ENCODE peak calls at places on chromosomes 4 and X, in seven cellular contexts. One of them, this sample, is unnamed.

GRCh38 chr4:96455045-96455720 is 615.3 kb downstream of the PDHA2 start:
- DNase-seq in astrocyte of the spinal cord: no peak
- DNase-seq in K562: no peak
- DNase-seq in GM13977: no peak
- DNase-seq in DND-41: no peak
- DNase-seq in stomach: no peak
- DNase-seq in fibroblast of pulmonary artery: no peak
- DNase-seq in this sample: no peak

GRCh38 chr4:122044496-122044895 is 92.6 kb upstream of the TRPC3 start:
- DNase-seq in astrocyte of the spinal cord: no peak
- DNase-seq in K562: no peak
- DNase-seq in GM13977: no peak
- DNase-seq in DND-41: no peak
- DNase-seq in stomach: no peak
- DNase-seq in fibroblast of pulmonary artery: peak; percentile 4
- DNase-seq in this sample: no peak

GRCh38 chrX:37834937-37835336 is 12.4 kb downstream of the DYNLT3 start:
- DNase-seq in astrocyte of the spinal cord: no peak
- DNase-seq in K562: no peak
- DNase-seq in GM13977: no peak
- DNase-seq in DND-41: no peak
- DNase-seq in stomach: no peak
- DNase-seq in fibroblast of pulmonary artery: no peak
- DNase-seq in this sample: no peak

GRCh38 chr4:182307746-182308145 is 64.5 kb downstream of the TENM3 start:
- DNase-seq in astrocyte of the spinal cord: peak; percentile 98
- DNase-seq in K562: no peak
- DNase-seq in GM13977: no peak
- DNase-seq in DND-41: no peak
- DNase-seq in stomach: no peak
- DNase-seq in fibroblast of pulmonary artery: peak; percentile 86
- DNase-seq in this sample: no peak

GRCh38 chr4:1604706-1605205 is 79.4 kb downstream of the FAM53A start:
- DNase-seq in astrocyte of the spinal cord: no peak
- DNase-seq in K562: no peak
- DNase-seq in GM13977: no peak
- DNase-seq in DND-41: no peak
- DNase-seq in stomach: peak; percentile 58
- DNase-seq in fibroblast of pulmonary artery: no peak
- DNase-seq in this sample: no peak

GRCh38 chrX:140317462-140317861 is 187.4 kb downstream of the SOX3 start:
- DNase-seq in astrocyte of the spinal cord: no peak
- DNase-seq in K562: no peak
- DNase-seq in GM13977: no peak
- DNase-seq in DND-41: no peak
- DNase-seq in stomach: no peak
- DNase-seq in fibroblast of pulmonary artery: no peak
- DNase-seq in this sample: no peak

GRCh38 chrX:16826207-16826606 is 39.9 kb downstream of the TXLNG start:
- DNase-seq in astrocyte of the spinal cord: peak; percentile 63
- DNase-seq in K562: peak; percentile 45
- DNase-seq in GM13977: peak; percentile 44
- DNase-seq in DND-41: no peak
- DNase-seq in stomach: no peak
- DNase-seq in fibroblast of pulmonary artery: peak; percentile 68
- DNase-seq in this sample: no peak

GRCh38 chrX:4830880-4831557 is 1117.6 kb upstream of the PRKX start:
- DNase-seq in astrocyte of the spinal cord: peak; percentile 31
- DNase-seq in K562: no peak
- DNase-seq in GM13977: no peak
- DNase-seq in DND-41: no peak
- DNase-seq in stomach: no peak
- DNase-seq in fibroblast of pulmonary artery: no peak
- DNase-seq in this sample: no peak

GRCh38 chr4:1050486-1051213 is 39.2 kb downstream of the FGFRL1 start:
- DNase-seq in astrocyte of the spinal cord: no peak
- DNase-seq in K562: no peak
- DNase-seq in GM13977: no peak
- DNase-seq in DND-41: no peak
- DNase-seq in stomach: peak; percentile 25
- DNase-seq in fibroblast of pulmonary artery: no peak
- DNase-seq in this sample: peak; percentile 84

GRCh38 chr4:176193126-176193525 is 2.3 kb downstream of the SPATA4 start:
- DNase-seq in astrocyte of the spinal cord: peak; percentile 27
- DNase-seq in K562: no peak
- DNase-seq in GM13977: no peak
- DNase-seq in DND-41: no peak
- DNase-seq in stomach: no peak
- DNase-seq in fibroblast of pulmonary artery: peak; percentile 25
- DNase-seq in this sample: no peak

GRCh38 chr4:15378493-15378892 is 49.3 kb upstream of the C1QTNF7 start:
- DNase-seq in astrocyte of the spinal cord: no peak
- DNase-seq in K562: no peak
- DNase-seq in GM13977: no peak
- DNase-seq in DND-41: no peak
- DNase-seq in stomach: no peak
- DNase-seq in fibroblast of pulmonary artery: no peak
- DNase-seq in this sample: no peak

GRCh38 chr4:117134386-117134785 is 49.0 kb upstream of the TRAM1L1 start:
- DNase-seq in astrocyte of the spinal cord: peak; percentile 91
- DNase-seq in K562: peak; percentile 8
- DNase-seq in GM13977: peak; percentile 17
- DNase-seq in DND-41: peak; percentile 64
- DNase-seq in stomach: no peak
- DNase-seq in fibroblast of pulmonary artery: peak; percentile 48
- DNase-seq in this sample: no peak

DNA sequence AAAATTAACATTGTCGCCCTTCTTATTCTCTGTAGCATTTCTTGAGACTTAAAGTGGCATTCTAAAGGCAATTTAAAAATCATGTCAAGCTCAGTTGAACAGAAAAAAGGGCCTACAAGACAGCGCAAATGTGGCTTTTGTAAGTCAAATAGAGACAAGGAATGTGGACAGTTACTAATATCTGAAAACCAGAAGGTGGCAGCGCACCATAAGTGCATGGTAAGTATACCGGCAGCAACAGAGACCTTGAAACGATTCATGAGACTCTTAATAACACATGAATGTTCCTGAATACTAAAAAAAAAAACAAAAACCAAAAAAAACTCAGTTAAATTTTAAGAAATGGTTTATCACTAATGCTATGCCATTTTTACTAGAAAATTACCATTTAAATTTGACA is 82.4 kb upstream of the HPRT1 start:
- DNase-seq in astrocyte of the spinal cord: peak; percentile 43
- DNase-seq in K562: peak; percentile 67
- DNase-seq in GM13977: no peak
- DNase-seq in DND-41: peak; percentile 48
- DNase-seq in stomach: no peak
- DNase-seq in fibroblast of pulmonary artery: peak; percentile 67
- DNase-seq in this sample: no peak
- TF ChIP-seq CTCF in astrocyte of the spinal cord: peak; percentile 40
- TF ChIP-seq CTCF in K562: peak; percentile 50
- TF ChIP-seq CTCF in GM13977: peak; percentile 36
- TF ChIP-seq CTCF in DND-41: peak; percentile 54
- TF ChIP-seq CTCF in stomach: no peak
- TF ChIP-seq CTCF in fibroblast of pulmonary artery: peak; percentile 44
- TF ChIP-seq CTCF in this sample: no peak

DNA sequence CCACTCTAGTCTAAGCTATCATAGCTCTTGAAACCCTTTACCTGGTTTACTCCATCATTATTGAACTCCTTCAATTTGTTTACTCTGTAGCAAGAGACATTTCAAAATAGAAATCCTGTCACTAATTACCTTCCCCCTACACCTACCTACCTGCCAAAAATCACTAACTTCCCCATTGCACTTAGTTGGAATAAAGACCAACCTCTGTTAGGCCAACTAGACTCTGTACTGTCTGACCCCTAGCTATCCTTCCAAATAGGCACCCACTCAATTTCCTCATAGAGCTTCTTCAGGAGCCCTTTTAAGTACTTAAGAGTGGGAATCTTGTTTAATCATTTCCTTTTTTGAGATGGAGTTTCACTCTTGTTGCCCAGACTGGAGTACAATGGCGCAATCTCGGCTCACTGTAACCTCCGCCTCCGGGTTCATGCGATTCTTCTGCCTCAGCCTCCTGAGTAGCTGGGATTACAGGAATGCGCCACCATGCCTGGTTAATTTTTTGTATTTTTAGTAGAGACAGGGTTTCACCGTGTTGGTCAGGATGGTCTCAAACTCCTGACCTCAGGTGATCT is 8.9 kb upstream of the CDKL2 start:
- DNase-seq in astrocyte of the spinal cord: no peak
- DNase-seq in K562: no peak
- DNase-seq in GM13977: no peak
- DNase-seq in DND-41: no peak
- DNase-seq in stomach: no peak
- DNase-seq in fibroblast of pulmonary artery: no peak
- DNase-seq in this sample: no peak
- TF ChIP-seq CTCF in astrocyte of the spinal cord: no peak
- TF ChIP-seq CTCF in K562: no peak
- TF ChIP-seq CTCF in GM13977: no peak
- TF ChIP-seq CTCF in DND-41: no peak
- TF ChIP-seq CTCF in stomach: no peak
- TF ChIP-seq CTCF in fibroblast of pulmonary artery: no peak
- TF ChIP-seq CTCF in this sample: no peak

DNA sequence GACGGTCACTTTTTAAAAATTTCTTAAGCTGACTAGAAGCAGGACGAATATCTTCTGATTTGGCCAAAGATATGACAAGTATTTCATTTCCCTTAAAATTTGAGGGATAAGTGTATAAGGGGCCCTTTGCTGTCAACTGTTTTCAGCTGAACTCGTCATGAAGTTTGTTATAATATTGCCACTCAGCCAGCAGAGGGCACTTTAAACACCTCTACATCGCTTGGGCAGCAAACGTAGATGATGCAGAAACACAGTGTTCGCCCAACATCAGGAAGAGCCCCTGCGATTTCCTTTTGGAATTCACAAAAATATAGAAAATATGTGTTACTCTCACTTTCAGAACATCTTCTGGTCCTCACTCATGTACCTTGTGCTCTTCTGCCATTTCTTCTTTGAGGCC is 435.7 kb upstream of the FMR1 start:
- DNase-seq in astrocyte of the spinal cord: no peak
- DNase-seq in K562: peak; percentile 3
- DNase-seq in GM13977: no peak
- DNase-seq in DND-41: peak; percentile 56
- DNase-seq in stomach: no peak
- DNase-seq in fibroblast of pulmonary artery: peak; percentile 0
- DNase-seq in this sample: no peak
- TF ChIP-seq CTCF in astrocyte of the spinal cord: no peak
- TF ChIP-seq CTCF in K562: no peak
- TF ChIP-seq CTCF in GM13977: peak; percentile 63
- TF ChIP-seq CTCF in DND-41: peak; percentile 59
- TF ChIP-seq CTCF in stomach: no peak
- TF ChIP-seq CTCF in fibroblast of pulmonary artery: no peak
- TF ChIP-seq CTCF in this sample: no peak

DNA sequence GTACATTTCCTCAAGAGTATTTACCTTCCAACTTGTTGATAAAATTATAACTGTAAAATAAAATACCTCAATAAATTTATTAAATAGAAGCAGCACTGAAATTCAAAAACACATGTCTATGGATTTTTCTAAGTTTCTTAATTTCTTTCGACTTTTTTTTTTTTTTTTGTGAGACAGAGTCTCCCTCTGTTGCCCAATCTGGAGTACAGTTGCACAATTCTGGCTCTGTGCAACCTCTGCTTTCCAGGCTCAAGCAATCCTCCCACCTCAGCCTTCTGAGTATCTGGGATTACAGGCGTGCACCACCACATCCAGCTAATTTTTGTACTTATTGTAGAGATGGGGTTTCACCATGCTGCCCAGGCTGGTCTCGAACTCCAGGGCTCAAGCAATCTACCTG is 79.8 kb downstream of the IQCM start:
- DNase-seq in astrocyte of the spinal cord: no peak
- DNase-seq in K562: no peak
- DNase-seq in GM13977: no peak
- DNase-seq in DND-41: no peak
- DNase-seq in stomach: no peak
- DNase-seq in fibroblast of pulmonary artery: peak; percentile 64
- DNase-seq in this sample: no peak
- TF ChIP-seq CTCF in astrocyte of the spinal cord: no peak
- TF ChIP-seq CTCF in K562: no peak
- TF ChIP-seq CTCF in GM13977: peak; percentile 8
- TF ChIP-seq CTCF in DND-41: no peak
- TF ChIP-seq CTCF in stomach: no peak
- TF ChIP-seq CTCF in fibroblast of pulmonary artery: no peak
- TF ChIP-seq CTCF in this sample: no peak

GRCh38 chrX:115912372-115912897 is 258.1 kb upstream of the AGTR2 start:
- DNase-seq in astrocyte of the spinal cord: no peak
- DNase-seq in K562: peak; percentile 2
- DNase-seq in GM13977: no peak
- DNase-seq in DND-41: no peak
- DNase-seq in stomach: no peak
- DNase-seq in fibroblast of pulmonary artery: no peak
- DNase-seq in this sample: no peak
- TF ChIP-seq CTCF in astrocyte of the spinal cord: peak; percentile 20
- TF ChIP-seq CTCF in K562: peak; percentile 30
- TF ChIP-seq CTCF in GM13977: peak; percentile 78
- TF ChIP-seq CTCF in DND-41: no peak
- TF ChIP-seq CTCF in stomach: no peak
- TF ChIP-seq CTCF in fibroblast of pulmonary artery: peak; percentile 4
- TF ChIP-seq CTCF in this sample: no peak

DNA sequence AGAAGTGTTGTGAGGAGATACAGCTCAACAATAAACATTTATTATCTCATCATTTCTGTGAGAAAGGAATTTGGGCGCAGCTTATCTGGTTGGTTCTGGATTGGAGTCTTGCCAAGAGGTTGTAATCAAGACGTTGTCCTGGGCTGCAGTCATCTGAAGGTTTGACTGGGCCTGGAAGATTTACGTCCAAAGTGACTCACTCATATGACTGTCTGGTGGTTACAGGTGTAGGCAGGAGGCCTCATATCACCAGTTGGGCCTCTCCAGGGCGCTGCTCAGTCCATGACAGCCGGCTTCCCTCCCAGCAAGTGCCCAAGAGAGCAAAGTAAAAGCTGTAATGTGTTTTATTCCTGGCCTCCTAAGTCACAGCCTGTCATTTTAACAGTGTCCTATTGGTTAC is 106.3 kb downstream of the USP46 start:
- DNase-seq in astrocyte of the spinal cord: no peak
- DNase-seq in K562: peak; percentile 45
- DNase-seq in GM13977: no peak
- DNase-seq in DND-41: no peak
- DNase-seq in stomach: no peak
- DNase-seq in fibroblast of pulmonary artery: no peak
- DNase-seq in this sample: no peak
- TF ChIP-seq CTCF in astrocyte of the spinal cord: no peak
- TF ChIP-seq CTCF in K562: no peak
- TF ChIP-seq CTCF in GM13977: no peak
- TF ChIP-seq CTCF in DND-41: no peak
- TF ChIP-seq CTCF in stomach: no peak
- TF ChIP-seq CTCF in fibroblast of pulmonary artery: no peak
- TF ChIP-seq CTCF in this sample: no peak

DNA sequence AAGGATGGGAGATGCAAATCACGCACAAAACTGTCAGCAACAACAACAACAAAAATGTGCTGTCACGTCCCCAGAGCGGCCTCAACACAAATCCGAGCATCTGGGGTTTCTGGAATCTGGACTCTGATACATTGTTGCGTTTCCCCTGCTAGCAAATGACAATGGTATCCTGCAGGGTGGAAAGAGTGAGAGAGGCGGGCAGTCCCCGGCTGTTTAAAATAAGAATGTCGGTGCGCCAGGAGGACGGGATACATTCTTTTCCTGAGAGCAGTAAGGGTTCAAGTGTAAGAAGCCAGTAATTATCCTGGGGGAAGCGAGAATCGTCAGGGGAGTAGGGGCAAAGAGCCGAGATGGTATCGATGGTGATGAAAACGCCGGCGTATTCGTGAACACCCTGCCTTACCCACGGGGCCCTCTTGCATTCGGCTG is 310.2 kb downstream of the ASMT start:
- DNase-seq in astrocyte of the spinal cord: no peak
- DNase-seq in K562: no peak
- DNase-seq in GM13977: no peak
- DNase-seq in DND-41: no peak
- DNase-seq in stomach: no peak
- DNase-seq in fibroblast of pulmonary artery: no peak
- DNase-seq in this sample: no peak
- TF ChIP-seq CTCF in astrocyte of the spinal cord: no peak
- TF ChIP-seq CTCF in K562: no peak
- TF ChIP-seq CTCF in GM13977: no peak
- TF ChIP-seq CTCF in DND-41: no peak
- TF ChIP-seq CTCF in stomach: no peak
- TF ChIP-seq CTCF in fibroblast of pulmonary artery: no peak
- TF ChIP-seq CTCF in this sample: no peak